ENCODE peak calls at places on chromosomes 7 and 10, in ten cellular contexts. One of them, this sample, is unnamed.

GRCh38 chr7:117582219-117582704 is 102.4 kb downstream of the CFTR start:
- DNase-seq in HL-60: no peak
- DNase-seq in aorta: peak
- DNase-seq in skeletal muscle cell: peak
- DNase-seq in coronary artery: peak
- DNase-seq in PC-9: peak
- DNase-seq in neuronal stem cell: no peak
- DNase-seq in fibroblast of mammary gland: peak
- DNase-seq in CD8-positive, alpha-beta T cell: no peak
- DNase-seq in H7: no peak
- DNase-seq in this sample: no peak

GRCh38 chr7:2701832-2702593 is 14.0 kb downstream of the AMZ1 start:
- DNase-seq in HL-60: no peak
- DNase-seq in aorta: peak
- DNase-seq in skeletal muscle cell: no peak
- DNase-seq in coronary artery: peak
- DNase-seq in PC-9: no peak
- DNase-seq in neuronal stem cell: no peak
- DNase-seq in fibroblast of mammary gland: peak
- DNase-seq in CD8-positive, alpha-beta T cell: no peak
- DNase-seq in H7: no peak
- DNase-seq in this sample: no peak

GRCh38 chr10:130127612-130128607 is 8.3 kb upstream of the GLRX3 start:
- DNase-seq in HL-60: peak
- DNase-seq in aorta: no peak
- DNase-seq in skeletal muscle cell: peak
- DNase-seq in coronary artery: no peak
- DNase-seq in PC-9: no peak
- DNase-seq in neuronal stem cell: peak
- DNase-seq in fibroblast of mammary gland: peak
- DNase-seq in CD8-positive, alpha-beta T cell: peak
- DNase-seq in H7: peak
- DNase-seq in this sample: peak

GRCh38 chr10:30111340-30111980 is 52.1 kb upstream of the JCAD start:
- DNase-seq in HL-60: no peak
- DNase-seq in aorta: no peak
- DNase-seq in skeletal muscle cell: peak
- DNase-seq in coronary artery: no peak
- DNase-seq in PC-9: peak
- DNase-seq in neuronal stem cell: no peak
- DNase-seq in fibroblast of mammary gland: peak
- DNase-seq in CD8-positive, alpha-beta T cell: no peak
- DNase-seq in H7: no peak
- DNase-seq in this sample: no peak

GRCh38 chr7:25430200-25430953 is 202.1 kb upstream of the NPVF start:
- DNase-seq in HL-60: no peak
- DNase-seq in aorta: no peak
- DNase-seq in skeletal muscle cell: no peak
- DNase-seq in coronary artery: no peak
- DNase-seq in PC-9: no peak
- DNase-seq in neuronal stem cell: no peak
- DNase-seq in fibroblast of mammary gland: no peak
- DNase-seq in CD8-positive, alpha-beta T cell: no peak
- DNase-seq in H7: no peak
- DNase-seq in this sample: no peak

GRCh38 chr10:69814251-69814650 is 12.5 kb downstream of the COL13A1 start:
- DNase-seq in HL-60: no peak
- DNase-seq in aorta: no peak
- DNase-seq in skeletal muscle cell: no peak
- DNase-seq in coronary artery: no peak
- DNase-seq in PC-9: no peak
- DNase-seq in neuronal stem cell: no peak
- DNase-seq in fibroblast of mammary gland: no peak
- DNase-seq in CD8-positive, alpha-beta T cell: no peak
- DNase-seq in H7: peak
- DNase-seq in this sample: no peak

GRCh38 chr10:43218206-43218950 is 48.5 kb downstream of the RASGEF1A start:
- DNase-seq in HL-60: no peak
- DNase-seq in aorta: peak
- DNase-seq in skeletal muscle cell: no peak
- DNase-seq in coronary artery: no peak
- DNase-seq in PC-9: peak
- DNase-seq in neuronal stem cell: no peak
- DNase-seq in fibroblast of mammary gland: no peak
- DNase-seq in CD8-positive, alpha-beta T cell: no peak
- DNase-seq in H7: no peak
- DNase-seq in this sample: no peak

GRCh38 chr7:69768986-69769595 is 170.8 kb downstream of the AUTS2 start:
- DNase-seq in HL-60: no peak
- DNase-seq in aorta: no peak
- DNase-seq in skeletal muscle cell: no peak
- DNase-seq in coronary artery: no peak
- DNase-seq in PC-9: no peak
- DNase-seq in neuronal stem cell: no peak
- DNase-seq in fibroblast of mammary gland: peak
- DNase-seq in CD8-positive, alpha-beta T cell: no peak
- DNase-seq in H7: no peak
- DNase-seq in this sample: no peak

GRCh38 chr7:31107106-31108090 is 55.3 kb downstream of the ADCYAP1R1 start:
- DNase-seq in HL-60: no peak
- DNase-seq in aorta: no peak
- DNase-seq in skeletal muscle cell: no peak
- DNase-seq in coronary artery: peak
- DNase-seq in PC-9: no peak
- DNase-seq in neuronal stem cell: no peak
- DNase-seq in fibroblast of mammary gland: no peak
- DNase-seq in CD8-positive, alpha-beta T cell: no peak
- DNase-seq in H7: no peak
- DNase-seq in this sample: no peak

GRCh38 chr7:37663693-37664092 is 19.9 kb upstream of the GPR141 start:
- DNase-seq in HL-60: peak
- DNase-seq in aorta: peak
- DNase-seq in skeletal muscle cell: no peak
- DNase-seq in coronary artery: no peak
- DNase-seq in PC-9: no peak
- DNase-seq in neuronal stem cell: no peak
- DNase-seq in fibroblast of mammary gland: no peak
- DNase-seq in CD8-positive, alpha-beta T cell: no peak
- DNase-seq in H7: no peak
- DNase-seq in this sample: no peak

GRCh38 chr7:142420554-142421362 is 162.9 kb upstream of the PRSS58 start:
- DNase-seq in HL-60: peak
- DNase-seq in aorta: no peak
- DNase-seq in skeletal muscle cell: no peak
- DNase-seq in coronary artery: no peak
- DNase-seq in PC-9: peak
- DNase-seq in neuronal stem cell: no peak
- DNase-seq in fibroblast of mammary gland: peak
- DNase-seq in CD8-positive, alpha-beta T cell: no peak
- DNase-seq in H7: peak
- DNase-seq in this sample: no peak

GRCh38 chr7:20742913-20743312 is 43.8 kb downstream of the SP8 start:
- DNase-seq in HL-60: no peak
- DNase-seq in aorta: no peak
- DNase-seq in skeletal muscle cell: no peak
- DNase-seq in coronary artery: no peak
- DNase-seq in PC-9: no peak
- DNase-seq in neuronal stem cell: no peak
- DNase-seq in fibroblast of mammary gland: no peak
- DNase-seq in CD8-positive, alpha-beta T cell: no peak
- DNase-seq in H7: no peak
- DNase-seq in this sample: no peak

GRCh38 chr10:117226813-117227451 is 14.0 kb upstream of the SLC18A2 start:
- DNase-seq in HL-60: peak
- DNase-seq in aorta: no peak
- DNase-seq in skeletal muscle cell: no peak
- DNase-seq in coronary artery: no peak
- DNase-seq in PC-9: no peak
- DNase-seq in neuronal stem cell: no peak
- DNase-seq in fibroblast of mammary gland: peak
- DNase-seq in CD8-positive, alpha-beta T cell: no peak
- DNase-seq in H7: peak
- DNase-seq in this sample: peak

GRCh38 chr10:2700626-2701305 is 366.6 kb upstream of the PFKP start:
- DNase-seq in HL-60: peak
- DNase-seq in aorta: no peak
- DNase-seq in skeletal muscle cell: no peak
- DNase-seq in coronary artery: no peak
- DNase-seq in PC-9: no peak
- DNase-seq in neuronal stem cell: no peak
- DNase-seq in fibroblast of mammary gland: no peak
- DNase-seq in CD8-positive, alpha-beta T cell: no peak
- DNase-seq in H7: no peak
- DNase-seq in this sample: no peak

GRCh38 chr10:23172846-23173548 is 19.1 kb upstream of the PTF1A start:
- DNase-seq in HL-60: no peak
- DNase-seq in aorta: no peak
- DNase-seq in skeletal muscle cell: no peak
- DNase-seq in coronary artery: no peak
- DNase-seq in PC-9: no peak
- DNase-seq in neuronal stem cell: no peak
- DNase-seq in fibroblast of mammary gland: no peak
- DNase-seq in CD8-positive, alpha-beta T cell: no peak
- DNase-seq in H7: peak
- DNase-seq in this sample: no peak

GRCh38 chr7:144738708-144739314 is 97.0 kb downstream of the TPK1 start:
- DNase-seq in HL-60: peak
- DNase-seq in aorta: no peak
- DNase-seq in skeletal muscle cell: no peak
- DNase-seq in coronary artery: no peak
- DNase-seq in PC-9: no peak
- DNase-seq in neuronal stem cell: no peak
- DNase-seq in fibroblast of mammary gland: peak
- DNase-seq in CD8-positive, alpha-beta T cell: peak
- DNase-seq in H7: no peak
- DNase-seq in this sample: peak

GRCh38 chr7:74083928-74084721 is 521 bp downstream of the LIMK1 start:
- DNase-seq in HL-60: peak
- DNase-seq in aorta: peak
- DNase-seq in skeletal muscle cell: no peak
- DNase-seq in coronary artery: no peak
- DNase-seq in PC-9: no peak
- DNase-seq in neuronal stem cell: no peak
- DNase-seq in fibroblast of mammary gland: peak
- DNase-seq in CD8-positive, alpha-beta T cell: peak
- DNase-seq in H7: peak
- DNase-seq in this sample: no peak

GRCh38 chr7:20798081-20798693 is 11.5 kb upstream of the SP8 start:
- DNase-seq in HL-60: no peak
- DNase-seq in aorta: no peak
- DNase-seq in skeletal muscle cell: no peak
- DNase-seq in coronary artery: no peak
- DNase-seq in PC-9: peak
- DNase-seq in neuronal stem cell: peak
- DNase-seq in fibroblast of mammary gland: no peak
- DNase-seq in CD8-positive, alpha-beta T cell: no peak
- DNase-seq in H7: peak
- DNase-seq in this sample: peak

DNA sequence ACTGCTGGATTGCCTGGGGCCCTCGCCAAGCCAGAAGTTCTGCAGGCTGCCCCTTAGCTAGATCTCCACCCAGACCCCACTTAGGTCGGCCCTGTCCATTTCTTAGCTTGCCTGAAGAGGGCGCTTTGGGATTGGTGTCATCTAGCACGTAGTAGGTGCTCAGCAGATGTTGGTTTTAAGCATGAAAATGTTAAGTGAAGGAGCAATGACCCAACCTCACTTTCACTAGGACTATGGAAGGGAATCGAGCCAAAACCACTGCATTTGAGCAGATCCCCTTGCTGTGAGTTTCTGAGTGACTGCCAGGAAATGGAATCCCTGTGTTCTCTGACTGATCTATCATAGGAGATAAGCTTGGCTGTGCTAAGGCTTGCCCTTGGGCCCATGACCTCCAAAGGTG is 131.7 kb upstream of the EEPD1 start:
- DNase-seq in HL-60: no peak
- DNase-seq in aorta: no peak
- DNase-seq in skeletal muscle cell: no peak
- DNase-seq in coronary artery: peak
- DNase-seq in PC-9: no peak
- DNase-seq in neuronal stem cell: no peak
- DNase-seq in fibroblast of mammary gland: peak
- DNase-seq in CD8-positive, alpha-beta T cell: no peak
- DNase-seq in H7: peak
- DNase-seq in this sample: no peak
- H3K4me3 ChIP-seq in HL-60: no peak
- H3K4me3 ChIP-seq in aorta: no peak
- H3K4me3 ChIP-seq in skeletal muscle cell: no peak
- H3K4me3 ChIP-seq in coronary artery: no peak
- H3K4me3 ChIP-seq in PC-9: no peak
- H3K4me3 ChIP-seq in neuronal stem cell: no peak
- H3K4me3 ChIP-seq in fibroblast of mammary gland: no peak
- H3K4me3 ChIP-seq in CD8-positive, alpha-beta T cell: no peak
- H3K4me3 ChIP-seq in H7: no peak
- H3K4me3 ChIP-seq in this sample: no peak

DNA sequence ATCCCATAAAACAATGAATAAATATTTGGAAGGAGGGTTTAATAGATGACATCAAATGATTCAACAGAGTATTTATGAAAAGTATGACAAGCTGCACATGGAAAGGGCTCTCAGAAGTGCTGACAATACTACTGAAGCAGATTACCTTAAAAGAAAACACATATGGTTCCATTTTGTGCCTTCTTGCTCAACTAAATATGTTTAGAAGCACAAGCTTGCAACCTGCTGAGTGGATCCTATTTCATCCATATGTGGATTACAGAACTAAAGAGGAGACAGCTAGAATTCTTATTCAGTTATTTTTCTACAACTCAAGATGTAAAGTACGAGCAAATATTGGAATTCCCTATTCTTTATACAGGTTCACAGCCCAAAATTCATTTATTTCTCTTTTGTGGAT is 340.6 kb downstream of the TFEC start:
- DNase-seq in HL-60: no peak
- DNase-seq in aorta: no peak
- DNase-seq in skeletal muscle cell: no peak
- DNase-seq in coronary artery: no peak
- DNase-seq in PC-9: no peak
- DNase-seq in neuronal stem cell: no peak
- DNase-seq in fibroblast of mammary gland: peak
- DNase-seq in CD8-positive, alpha-beta T cell: no peak
- DNase-seq in H7: no peak
- DNase-seq in this sample: no peak
- H3K4me3 ChIP-seq in HL-60: no peak
- H3K4me3 ChIP-seq in aorta: no peak
- H3K4me3 ChIP-seq in skeletal muscle cell: no peak
- H3K4me3 ChIP-seq in coronary artery: no peak
- H3K4me3 ChIP-seq in PC-9: no peak
- H3K4me3 ChIP-seq in neuronal stem cell: no peak
- H3K4me3 ChIP-seq in fibroblast of mammary gland: no peak
- H3K4me3 ChIP-seq in CD8-positive, alpha-beta T cell: no peak
- H3K4me3 ChIP-seq in H7: no peak
- H3K4me3 ChIP-seq in this sample: no peak

GRCh38 chr7:903921-904755 is 27.8 kb downstream of the GET4 start:
- DNase-seq in HL-60: no peak
- DNase-seq in aorta: no peak
- DNase-seq in skeletal muscle cell: no peak
- DNase-seq in coronary artery: no peak
- DNase-seq in PC-9: no peak
- DNase-seq in neuronal stem cell: no peak
- DNase-seq in fibroblast of mammary gland: no peak
- DNase-seq in CD8-positive, alpha-beta T cell: peak
- DNase-seq in H7: no peak
- DNase-seq in this sample: no peak
- H3K4me3 ChIP-seq in HL-60: no peak
- H3K4me3 ChIP-seq in aorta: no peak
- H3K4me3 ChIP-seq in skeletal muscle cell: no peak
- H3K4me3 ChIP-seq in coronary artery: peak
- H3K4me3 ChIP-seq in PC-9: no peak
- H3K4me3 ChIP-seq in neuronal stem cell: no peak
- H3K4me3 ChIP-seq in fibroblast of mammary gland: no peak
- H3K4me3 ChIP-seq in CD8-positive, alpha-beta T cell: no peak
- H3K4me3 ChIP-seq in H7: no peak
- H3K4me3 ChIP-seq in this sample: no peak

GRCh38 chr10:119420950-119421875 is 121.3 kb downstream of the RGS10 start:
- DNase-seq in HL-60: no peak
- DNase-seq in aorta: no peak
- DNase-seq in skeletal muscle cell: no peak
- DNase-seq in coronary artery: no peak
- DNase-seq in PC-9: no peak
- DNase-seq in neuronal stem cell: no peak
- DNase-seq in fibroblast of mammary gland: no peak
- DNase-seq in CD8-positive, alpha-beta T cell: no peak
- DNase-seq in H7: no peak
- DNase-seq in this sample: no peak
- H3K4me3 ChIP-seq in HL-60: no peak
- H3K4me3 ChIP-seq in aorta: no peak
- H3K4me3 ChIP-seq in skeletal muscle cell: no peak
- H3K4me3 ChIP-seq in coronary artery: no peak
- H3K4me3 ChIP-seq in PC-9: no peak
- H3K4me3 ChIP-seq in neuronal stem cell: no peak
- H3K4me3 ChIP-seq in fibroblast of mammary gland: no peak
- H3K4me3 ChIP-seq in CD8-positive, alpha-beta T cell: no peak
- H3K4me3 ChIP-seq in H7: no peak
- H3K4me3 ChIP-seq in this sample: no peak

This sample was measured in Jurkat, Clone E6-1.